ENCODE peak calls at places on chromosome 2, in five cellular contexts. One of them, this sample, is unnamed.

GRCh38 chr2:84807063-84807485 is 73.8 kb downstream of the TRABD2A start:
- DNase-seq in nucleus accumbens: no peak
- DNase-seq in NCI-H510A treated with DMSO at 0.1 percent for 48 hours: no peak
- DNase-seq in stimulated activated CD4-positive, alpha-beta T cell treated with anti-CD3 and anti-CD28 coated beads, Interleukin-4, amount 100 ng/mL, for 4 hours: no peak
- DNase-seq in CD4-positive, CD25-positive, alpha-beta regulatory T cell: no peak
- DNase-seq in this sample: peak

GRCh38 chr2:5195636-5196035 is 496.5 kb upstream of the SOX11 start:
- DNase-seq in nucleus accumbens: no peak
- DNase-seq in CD4-positive, CD25-positive, alpha-beta regulatory T cell: no peak
- DNase-seq in NCI-H510A treated with DMSO at 0.1 percent for 48 hours: peak
- DNase-seq in stimulated activated CD4-positive, alpha-beta T cell treated with anti-CD3 and anti-CD28 coated beads, Interleukin-4, amount 100 ng/mL, for 4 hours: no peak
- DNase-seq in this sample: no peak

GRCh38 chr2:854460-854859 is 96.2 kb upstream of the SNTG2 start:
- DNase-seq in CD4-positive, CD25-positive, alpha-beta regulatory T cell: no peak
- DNase-seq in nucleus accumbens: no peak
- DNase-seq in NCI-H510A treated with DMSO at 0.1 percent for 48 hours: peak
- DNase-seq in stimulated activated CD4-positive, alpha-beta T cell treated with anti-CD3 and anti-CD28 coated beads, Interleukin-4, amount 100 ng/mL, for 4 hours: no peak
- DNase-seq in this sample: no peak

GRCh38 chr2:71070294-71071025 is 2.0 kb downstream of the NAGK start:
- DNase-seq in stimulated activated CD4-positive, alpha-beta T cell treated with anti-CD3 and anti-CD28 coated beads, Interleukin-4, amount 100 ng/mL, for 4 hours: no peak
- DNase-seq in nucleus accumbens: no peak
- DNase-seq in CD4-positive, CD25-positive, alpha-beta regulatory T cell: no peak
- DNase-seq in NCI-H510A treated with DMSO at 0.1 percent for 48 hours: peak
- DNase-seq in this sample: no peak

GRCh38 chr2:192208848-192209247 is 14.1 kb upstream of the TMEFF2 start:
- DNase-seq in nucleus accumbens: no peak
- DNase-seq in CD4-positive, CD25-positive, alpha-beta regulatory T cell: no peak
- DNase-seq in stimulated activated CD4-positive, alpha-beta T cell treated with anti-CD3 and anti-CD28 coated beads, Interleukin-4, amount 100 ng/mL, for 4 hours: no peak
- DNase-seq in NCI-H510A treated with DMSO at 0.1 percent for 48 hours: no peak
- DNase-seq in this sample: no peak

GRCh38 chr2:226017534-226017933 is 618.0 kb downstream of the NYAP2 start:
- DNase-seq in NCI-H510A treated with DMSO at 0.1 percent for 48 hours: no peak
- DNase-seq in nucleus accumbens: no peak
- DNase-seq in CD4-positive, CD25-positive, alpha-beta regulatory T cell: no peak
- DNase-seq in stimulated activated CD4-positive, alpha-beta T cell treated with anti-CD3 and anti-CD28 coated beads, Interleukin-4, amount 100 ng/mL, for 4 hours: no peak
- DNase-seq in this sample: no peak

GRCh38 chr2:230130668-230131364 is 62.1 kb upstream of the SLC16A14 start:
- DNase-seq in stimulated activated CD4-positive, alpha-beta T cell treated with anti-CD3 and anti-CD28 coated beads, Interleukin-4, amount 100 ng/mL, for 4 hours: no peak
- DNase-seq in nucleus accumbens: no peak
- DNase-seq in CD4-positive, CD25-positive, alpha-beta regulatory T cell: no peak
- DNase-seq in NCI-H510A treated with DMSO at 0.1 percent for 48 hours: peak
- DNase-seq in this sample: peak

GRCh38 chr2:144162652-144163051 is 357.3 kb downstream of the ZEB2 start:
- DNase-seq in CD4-positive, CD25-positive, alpha-beta regulatory T cell: peak
- DNase-seq in NCI-H510A treated with DMSO at 0.1 percent for 48 hours: no peak
- DNase-seq in nucleus accumbens: no peak
- DNase-seq in stimulated activated CD4-positive, alpha-beta T cell treated with anti-CD3 and anti-CD28 coated beads, Interleukin-4, amount 100 ng/mL, for 4 hours: peak
- DNase-seq in this sample: no peak

GRCh38 chr2:24121469-24121868 is 1.7 kb downstream of the PFN4 start:
- DNase-seq in nucleus accumbens: no peak
- DNase-seq in stimulated activated CD4-positive, alpha-beta T cell treated with anti-CD3 and anti-CD28 coated beads, Interleukin-4, amount 100 ng/mL, for 4 hours: no peak
- DNase-seq in NCI-H510A treated with DMSO at 0.1 percent for 48 hours: no peak
- DNase-seq in CD4-positive, CD25-positive, alpha-beta regulatory T cell: no peak
- DNase-seq in this sample: no peak

GRCh38 chr2:149313512-149313972 is 16.8 kb upstream of the LYPD6 start:
- DNase-seq in nucleus accumbens: no peak
- DNase-seq in stimulated activated CD4-positive, alpha-beta T cell treated with anti-CD3 and anti-CD28 coated beads, Interleukin-4, amount 100 ng/mL, for 4 hours: no peak
- DNase-seq in CD4-positive, CD25-positive, alpha-beta regulatory T cell: no peak
- DNase-seq in NCI-H510A treated with DMSO at 0.1 percent for 48 hours: peak
- DNase-seq in this sample: no peak

This sample was measured in epithelial cell of proximal tubule.